ENCODE peak calls at places on chromosomes 5 and 9, in six cellular contexts. Y is K562, K is transverse colon, L is sigmoid colon, Z is spleen, S is prostate gland. J is an unnamed sample. For H3K4me1 and H3K27me3, the result is how much of the 10 kb centered on the place peaks cover.

GRCh38 chr5:93677344-93678021 is 63.9 kb downstream of the POU5F2 start:
- DNase-seq in Z (no peak), S (peak), L (no peak), K (no peak), Y (no peak), J (peak)

GRCh38 chr9:15509931-15510788 is 610 bp downstream of the PSIP1 start:
- DNase-seq in K (peak), Y (peak), S (peak), Z (peak), L (peak), J (peak)

GRCh38 chr5:102910240-102911226 is 155.4 kb downstream of the PAM start:
- DNase-seq in Y (no peak), S (no peak), K (no peak), L (no peak), Z (no peak), J (no peak)

GRCh38 chr5:148976569-148977321 is 86.1 kb downstream of the SH3TC2 start:
- DNase-seq in Z (no peak), K (no peak), L (no peak), S (peak), Y (no peak), J (no peak)

GRCh38 chr5:82312373-82312856 is 34.3 kb upstream of the RPS23 start:
- DNase-seq in L (peak), Z (no peak), Y (peak), S (no peak), K (peak), J (peak)

GRCh38 chr5:113510836-113511451 is 2.5 kb upstream of the YTHDC2 start:
- DNase-seq in Z (no peak), K (no peak), Y (no peak), S (no peak), L (no peak), J (peak)

GRCh38 chr9:122340161-122340560 is 30.7 kb upstream of the PTGS1 start:
- DNase-seq in Z (no peak), K (no peak), Y (no peak), S (no peak), L (no peak), J (no peak)

GRCh38 chr9:22210936-22211335 is 201.8 kb upstream of the CDKN2B start:
- DNase-seq in Y (no peak), S (no peak), Z (no peak), L (no peak), K (no peak), J (no peak)

GRCh38 chr5:79508354-79508753 is 5.6 kb downstream of the HOMER1 start:
- DNase-seq in K (no peak), S (no peak), Y (no peak), Z (no peak), L (no peak), J (no peak)

GRCh38 chr9:136945333-136946227 is 537 bp downstream of the C8G start:
- DNase-seq in Y (no peak), S (no peak), L (peak), K (no peak), Z (peak), J (no peak)

GRCh38 chr9:126616521-126616976 is 2.8 kb downstream of the LMX1B start:
- DNase-seq in Y (no peak), Z (no peak), S (no peak), L (no peak), K (no peak), J (no peak)

GRCh38 chr9:2726620-2727335 is 9.5 kb downstream of the KCNV2 start:
- DNase-seq in L (no peak), S (no peak), Y (no peak), Z (no peak), K (no peak), J (no peak)

GRCh38 chr5:10469253-10470030 is 27.8 kb downstream of the ROPN1L start:
- DNase-seq in Y (no peak), K (no peak), L (no peak), S (no peak), Z (no peak), J (no peak)

GRCh38 chr9:127170652-127171051 is 48.2 kb upstream of the ANGPTL2 start:
- DNase-seq in K (no peak), Z (no peak), Y (no peak), L (peak), S (no peak), J (no peak)

GRCh38 chr5:94754824-94755223 is 136.4 kb downstream of the SLF1 start:
- DNase-seq in Y (no peak), S (no peak), Z (no peak), K (no peak), L (no peak), J (no peak)

GRCh38 chr9:138119202-138120027 is 241.8 kb downstream of the CACNA1B start:
- DNase-seq in S (no peak), L (no peak), Y (no peak), Z (peak), K (no peak), J (no peak)

GRCh38 chr9:111253742-111254437 is 76.1 kb downstream of the OR2K2 start:
- DNase-seq in L (no peak), Z (no peak), Y (no peak), S (no peak), K (no peak), J (no peak)

GRCh38 chr5:138177936-138178515 is 404 bp downstream of the BRD8 start:
- DNase-seq in Z (no peak), Y (peak), K (peak), L (no peak), S (peak), J (peak)

GRCh38 chr5:157271740-157272271 is 5.9 kb downstream of the CYFIP2 start:
- DNase-seq in S (no peak), Z (peak), Y (no peak), L (no peak), K (peak), J (no peak)

GRCh38 chr5:115360036-115360685 is 63.7 kb upstream of the CCDC112 start:
- DNase-seq in K (no peak), S (no peak), L (no peak), Z (no peak), Y (no peak), J (peak)

GRCh38 chr5:173736923-173737412 is 120.5 kb upstream of the BOD1 start:
- DNase-seq in S (no peak), Y (peak), L (no peak), K (peak), Z (no peak), J (peak)

GRCh38 chr9:124964056-124964455 is 23.2 kb upstream of the GOLGA1 start:
- DNase-seq in L (no peak), K (no peak), Y (no peak), S (no peak), Z (no peak), J (no peak)

GRCh38 chr9:20985851-20986600 is 45.4 kb downstream of the HACD4 start:
- DNase-seq in Z (no peak), K (no peak), L (no peak), Y (no peak), S (no peak), J (no peak)
- H3K4me1 ChIP-seq in Z (under half), K (under half), L (under half), Y (under half), S (under half), J (under half)

DNA sequence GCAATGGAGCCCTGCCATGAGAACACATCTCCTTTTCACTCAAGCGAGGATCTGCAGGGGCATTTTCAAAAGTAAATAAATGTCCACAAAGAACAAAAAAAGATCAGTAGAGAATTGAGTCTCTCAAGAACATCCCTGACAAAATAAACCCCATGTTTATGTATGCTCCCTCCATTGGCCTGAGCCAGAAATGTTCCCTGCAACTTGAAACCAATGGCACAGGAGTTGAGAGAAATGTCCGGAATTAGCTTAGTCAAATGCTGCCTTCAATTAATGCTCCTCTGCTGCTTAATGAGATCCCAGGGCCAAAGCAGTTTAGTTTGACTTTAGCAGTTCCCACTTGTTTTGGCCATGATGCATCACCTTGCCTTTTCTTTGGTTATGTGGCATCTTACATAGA is 238.3 kb downstream of the EBF1 start:
- DNase-seq in Y (no peak), K (no peak), L (no peak), S (no peak), Z (no peak), J (no peak)
- H3K27me3 ChIP-seq in Y (under half), K (under half), L (under half), S (under half), Z (under half), J (under half)

DNA sequence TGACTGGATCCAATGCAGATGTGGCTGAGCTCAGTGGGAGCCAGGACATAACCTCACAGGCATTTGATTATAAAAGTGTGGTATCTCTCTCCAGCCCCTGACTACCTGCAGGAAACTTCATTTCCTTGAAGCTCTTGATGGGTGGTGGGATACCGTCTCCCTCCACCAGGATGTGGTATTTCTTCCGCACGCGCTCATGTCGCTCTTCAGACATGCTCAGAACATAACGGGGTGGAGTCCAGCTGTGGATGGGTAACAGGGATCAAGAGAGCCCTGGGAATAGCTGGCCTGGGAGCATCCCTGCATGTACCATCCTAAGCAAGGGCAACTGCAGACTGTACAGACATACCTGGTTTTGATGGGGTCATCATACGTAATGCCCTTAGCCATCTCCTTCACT is 1.2 kb downstream of the DDX41 start:
- DNase-seq in K (no peak), S (no peak), L (no peak), Y (no peak), Z (no peak), J (no peak)
- H3K27ac ChIP-seq in K (no peak), S (no peak), L (no peak), Y (no peak), Z (no peak), J (no peak)

GRCh38 chr5:56516441-56516840 is 283.3 kb upstream of the ANKRD55 start:
- DNase-seq in L (no peak), Y (no peak), K (no peak), Z (no peak), S (no peak), J (no peak)
- H3K4me1 ChIP-seq in L (under half), Y (under half), K (under half), Z (under half), S (under half), J (under half)

GRCh38 chr9:135106551-135107270 is 19.2 kb downstream of the OLFM1 start:
- DNase-seq in Z (no peak), Y (no peak), K (no peak), L (no peak), S (no peak), J (no peak)
- H3K27me3 ChIP-seq in Z (under half), Y (under half), K (under half), L (under half), S (under half), J (under half)

GRCh38 chr5:154968953-154969352 is 28.1 kb downstream of the MRPL22 start:
- DNase-seq in Y (peak), S (no peak), Z (no peak), L (no peak), K (no peak), J (no peak)
- H3K27ac ChIP-seq in Y (no peak), S (no peak), Z (no peak), L (no peak), K (no peak), J (no peak)

GRCh38 chr5:172115541-172115982 is 72.5 kb downstream of the STK10 start:
- DNase-seq in K (no peak), L (no peak), Z (peak), Y (no peak), S (no peak), J (no peak)
- H3K4me1 ChIP-seq in K (under half), L (under half), Z (half or more), Y (under half), S (under half), J (under half)